ENCODE peak calls at places on chromosomes 7 and 10, in five cellular contexts. E is mucosa of gallbladder, L is endodermal cell, M is erythroblast, X is OCI-M1. U is an unnamed sample.
A peak's percentile ranks its signal among the peaks of the same experiment; 100 is the strongest.

GRCh38 chr7:25951414-25952276 is 200.4 kb upstream of the NFE2L3 start:
- DNase-seq in M (peak; percentile 28), L (peak; percentile 62), X (peak; percentile 51), E (no peak), U (no peak)

GRCh38 chr7:74449809-74450397 is 3.8 kb upstream of the GTF2IRD1 start:
- DNase-seq in E (peak; percentile 63), M (peak; percentile 78), L (peak; percentile 94), X (peak; percentile 88), U (peak; percentile 15)

GRCh38 chr10:73225518-73225917 is 21.5 kb downstream of the DNAJC9 start:
- DNase-seq in E (no peak), L (no peak), M (no peak), X (no peak), U (peak; percentile 9)

GRCh38 chr10:78337016-78337415 is 303.4 kb downstream of the RPS24 start:
- DNase-seq in L (peak; percentile 28), X (no peak), E (no peak), M (no peak), U (no peak)

GRCh38 chr10:57959318-57960003 is 308.2 kb downstream of the IPMK start:
- DNase-seq in M (no peak), X (peak; percentile 24), L (no peak), E (peak; percentile 14), U (no peak)

GRCh38 chr10:17644485-17644964 is 574 bp downstream of the STAM start:
- DNase-seq in M (peak; percentile 84), L (no peak), E (no peak), X (peak; percentile 70), U (peak; percentile 8)

GRCh38 chr7:98784216-98784785 is 85.5 kb downstream of the TMEM130 start:
- DNase-seq in L (no peak), M (no peak), E (no peak), X (no peak), U (no peak)

GRCh38 chr7:11775401-11775800 is 56.6 kb downstream of the THSD7A start:
- DNase-seq in X (no peak), L (no peak), E (no peak), M (no peak), U (no peak)

GRCh38 chr7:149690688-149691446 is 82.5 kb downstream of the ZNF467 start:
- DNase-seq in E (no peak), X (peak; percentile 47), L (peak; percentile 95), M (peak; percentile 6), U (peak; percentile 93)

GRCh38 chr7:3259711-3260424 is 41.2 kb upstream of the SDK1 start:
- DNase-seq in L (no peak), M (no peak), X (no peak), E (no peak), U (no peak)

GRCh38 chr7:107660381-107661080 is at the start of gene SLC26A4:
- DNase-seq in M (peak; percentile 33), L (no peak), E (no peak), X (peak; percentile 30), U (no peak)

GRCh38 chr7:44976746-44977196 is 2.0 kb downstream of the MYO1G start:
- DNase-seq in E (no peak), X (no peak), M (no peak), L (no peak), U (no peak)

GRCh38 chr7:139294241-139294640 is 46.9 kb upstream of the FMC1 start:
- DNase-seq in M (no peak), L (no peak), E (no peak), X (no peak), U (no peak)

GRCh38 chr10:974785-975074 is 13.5 kb upstream of the GTPBP4 start:
- DNase-seq in E (no peak), X (no peak), L (peak; percentile 24), M (no peak), U (no peak)

GRCh38 chr10:132724436-132724835 is 61.5 kb downstream of the NKX6-2 start:
- DNase-seq in L (no peak), M (no peak), E (no peak), X (no peak), U (peak; percentile 81)

GRCh38 chr10:76231258-76231934 is 800.0 kb downstream of the LRMDA start:
- DNase-seq in X (no peak), E (no peak), L (peak; percentile 79), M (no peak), U (no peak)

GRCh38 chr10:13349776-13350274 is 1.7 kb upstream of the SEPHS1 start:
- DNase-seq in E (peak; percentile 57), X (peak; percentile 32), L (peak; percentile 96), M (peak; percentile 18), U (peak; percentile 41)

GRCh38 chr10:24350111-24350921 is 141.4 kb downstream of the KIAA1217 start:
- DNase-seq in L (no peak), M (no peak), X (no peak), E (no peak), U (no peak)

GRCh38 chr7:2732959-2733584 is 45.1 kb downstream of the AMZ1 start:
- DNase-seq in L (no peak), M (peak; percentile 71), X (no peak), E (peak; percentile 75), U (no peak)

GRCh38 chr10:97969538-97969937 is 60.9 kb downstream of the CRTAC1 start:
- DNase-seq in L (no peak), X (peak; percentile 82), M (no peak), E (no peak), U (no peak)

GRCh38 chr10:113753020-113753692 is 1.7 kb downstream of the PLEKHS1 start:
- DNase-seq in M (no peak), E (peak; percentile 28), X (peak; percentile 18), L (no peak), U (no peak)

GRCh38 chr10:68572151-68572550 is 12.0 kb downstream of the TET1 start:
- DNase-seq in X (no peak), L (no peak), M (no peak), E (no peak), U (no peak)

GRCh38 chr7:81284576-81284975 is 365.7 kb upstream of the SEMA3C start:
- DNase-seq in E (no peak), L (no peak), X (peak; percentile 69), M (no peak), U (peak; percentile 68)

GRCh38 chr7:123769371-123769770 is 20.6 kb upstream of the WASL start:
- DNase-seq in X (no peak), E (peak; percentile 68), M (no peak), L (no peak), U (peak; percentile 36)

GRCh38 chr7:117870405-117870905 is 2.8 kb downstream of the CTTNBP2 start:
- DNase-seq in X (no peak), L (no peak), M (no peak), E (no peak), U (no peak)

GRCh38 chr7:135334830-135335543 is 101.3 kb downstream of the STRA8 start:
- DNase-seq in E (no peak), M (no peak), X (no peak), L (no peak), U (no peak)

GRCh38 chr10:76071638-76072317 is 640.4 kb downstream of the LRMDA start:
- DNase-seq in L (no peak), M (no peak), E (no peak), X (no peak), U (no peak)

GRCh38 chr7:129100827-129101166 is 43.7 kb upstream of the TSPAN33 start:
- DNase-seq in E (no peak), M (no peak), L (no peak), X (no peak), U (no peak)

GRCh38 chr7:37901236-37901827 is 15.3 kb downstream of the SFRP4 start:
- DNase-seq in L (no peak), M (peak; percentile 69), E (no peak), X (peak; percentile 62), U (no peak)

GRCh38 chr7:106317971-106318370 is 33.2 kb upstream of the NAMPT start:
- DNase-seq in X (no peak), E (no peak), M (no peak), L (no peak), U (no peak)

GRCh38 chr7:106062006-106062405 is 50.1 kb downstream of the SYPL1 start:
- DNase-seq in E (no peak), M (no peak), X (no peak), L (peak; percentile 33), U (no peak)

GRCh38 chr10:61319550-61320256 is 133.5 kb downstream of the TMEM26 start:
- DNase-seq in X (no peak), E (no peak), M (no peak), L (no peak), U (no peak)

GRCh38 chr10:124106241-124106905 is 13.0 kb upstream of the CHST15 start:
- DNase-seq in E (peak; percentile 77), L (no peak), M (no peak), X (no peak), U (peak; percentile 51)